ENCODE peak calls at places on chromosomes 6 and 20, in ten cellular contexts. W is bronchial epithelial cell; C is astrocyte of the spinal cord; N is astrocyte; L is heart left ventricle; F is pancreas; Y is DND-41; A is HepG2; D is CD4-positive, alpha-beta T cell; O is neural crest cell. S is an unnamed sample.

GRCh38 chr6:121453191-121453590 is 17.7 kb downstream of the GJA1 start:
- DNase-seq in W (no peak), C (no peak), N (no peak), L (no peak), F (no peak), Y (no peak), A (no peak), D (no peak), O (no peak), S (no peak)

GRCh38 chr6:165821754-165822153 is 158.7 kb upstream of the PDE10A start:
- DNase-seq in W (peak; percentile 47), C (no peak), N (no peak), L (no peak), F (no peak), Y (no peak), A (no peak), D (no peak), O (no peak), S (no peak)

GRCh38 chr6:167441653-167442644 is 117.1 kb downstream of the TTLL2 start:
- DNase-seq in W (no peak), C (peak; percentile 5), N (no peak), L (no peak), F (no peak), Y (no peak), A (no peak), D (no peak), O (peak; percentile 26), S (no peak)

GRCh38 chr20:24948939-24949679 is at the start of gene CST7:
- DNase-seq in W (no peak), C (no peak), N (peak; percentile 31), L (peak; percentile 43), F (peak; percentile 26), Y (peak; percentile 95), A (no peak), D (peak; percentile 75), O (no peak), S (peak; percentile 57)

GRCh38 chr20:35972445-35972844 is 4.1 kb downstream of the CNBD2 start:
- DNase-seq in W (no peak), C (peak; percentile 23), N (no peak), L (no peak), F (no peak), Y (no peak), A (no peak), D (no peak), O (no peak), S (no peak)

GRCh38 chr6:21935561-21936028 is 342.0 kb downstream of the SOX4 start:
- DNase-seq in W (peak; percentile 58), C (peak; percentile 52), N (peak; percentile 57), L (no peak), F (peak; percentile 19), Y (peak; percentile 54), A (peak; percentile 36), D (no peak), O (no peak), S (peak; percentile 17)

GRCh38 chr20:20547221-20547875 is 165.1 kb downstream of the RALGAPA2 start:
- DNase-seq in W (peak; percentile 50), C (peak; percentile 13), N (peak; percentile 73), L (no peak), F (no peak), Y (no peak), A (peak; percentile 70), D (no peak), O (no peak), S (peak; percentile 12)

GRCh38 chr20:25378884-25379733 is 11.5 kb downstream of the ABHD12 start:
- DNase-seq in W (no peak), C (no peak), N (no peak), L (no peak), F (no peak), Y (no peak), A (no peak), D (no peak), O (no peak), S (no peak)

DNA sequence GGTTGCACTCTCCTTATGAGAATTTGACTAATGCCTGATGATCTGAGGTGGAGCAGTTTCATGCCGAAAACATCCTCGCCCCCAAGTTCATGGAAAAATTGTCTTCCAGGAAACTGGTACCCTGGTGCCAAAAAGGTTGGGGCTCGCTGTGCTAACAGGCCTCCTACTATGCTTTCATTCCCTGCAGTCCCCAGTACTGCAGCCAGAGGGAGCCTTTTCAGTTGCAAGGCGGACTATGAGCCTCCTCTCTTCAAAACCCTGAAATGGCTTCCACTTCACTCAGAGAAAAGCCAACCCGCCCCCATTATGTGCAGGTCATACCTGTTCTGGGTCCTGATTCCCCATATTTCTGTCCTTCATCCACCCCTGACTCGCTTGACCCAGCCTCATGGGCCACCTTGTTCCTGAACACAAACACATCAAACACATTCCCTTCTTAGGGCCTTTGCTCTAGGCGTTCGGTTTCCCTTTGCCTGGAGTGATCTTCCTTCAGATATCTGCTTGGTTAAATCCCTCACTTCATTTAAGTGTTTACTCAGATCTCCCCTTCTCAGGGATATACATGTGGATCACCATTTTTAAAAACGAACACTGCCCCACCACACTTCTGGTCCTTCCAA is 173.7 kb downstream of the PHACTR1 start:
- DNase-seq in W (no peak), C (no peak), N (no peak), L (no peak), F (no peak), Y (peak; percentile 30), A (peak; percentile 24), D (no peak), O (no peak), S (peak; percentile 11)
- TF ChIP-seq CTCF in W (peak; percentile 47), C (peak; percentile 66), N (peak; percentile 23), L (peak; percentile 30), F (no peak), Y (peak; percentile 68), A (peak; percentile 52), D (no peak), O (peak; percentile 47), S (peak; percentile 9)

GRCh38 chr6:161154796-161155335 is 119.0 kb downstream of the AGPAT4 start:
- DNase-seq in W (no peak), C (no peak), N (no peak), L (no peak), F (no peak), Y (no peak), A (no peak), D (no peak), O (no peak), S (no peak)

GRCh38 chr6:161151660-161152526 is 122.0 kb downstream of the AGPAT4 start:
- DNase-seq in W (no peak), C (no peak), N (no peak), L (no peak), F (no peak), Y (no peak), A (no peak), D (no peak), O (no peak), S (no peak)

GRCh38 chr6:161152527-161152862 is 121.4 kb downstream of the AGPAT4 start:
- DNase-seq in W (no peak), C (no peak), N (no peak), L (no peak), F (no peak), Y (no peak), A (no peak), D (no peak), O (no peak), S (no peak)

GRCh38 chr6:161153725-161154124 is 120.1 kb downstream of the AGPAT4 start:
- DNase-seq in W (no peak), C (no peak), N (no peak), L (no peak), F (no peak), Y (no peak), A (no peak), D (no peak), O (no peak), S (no peak)

DNA sequence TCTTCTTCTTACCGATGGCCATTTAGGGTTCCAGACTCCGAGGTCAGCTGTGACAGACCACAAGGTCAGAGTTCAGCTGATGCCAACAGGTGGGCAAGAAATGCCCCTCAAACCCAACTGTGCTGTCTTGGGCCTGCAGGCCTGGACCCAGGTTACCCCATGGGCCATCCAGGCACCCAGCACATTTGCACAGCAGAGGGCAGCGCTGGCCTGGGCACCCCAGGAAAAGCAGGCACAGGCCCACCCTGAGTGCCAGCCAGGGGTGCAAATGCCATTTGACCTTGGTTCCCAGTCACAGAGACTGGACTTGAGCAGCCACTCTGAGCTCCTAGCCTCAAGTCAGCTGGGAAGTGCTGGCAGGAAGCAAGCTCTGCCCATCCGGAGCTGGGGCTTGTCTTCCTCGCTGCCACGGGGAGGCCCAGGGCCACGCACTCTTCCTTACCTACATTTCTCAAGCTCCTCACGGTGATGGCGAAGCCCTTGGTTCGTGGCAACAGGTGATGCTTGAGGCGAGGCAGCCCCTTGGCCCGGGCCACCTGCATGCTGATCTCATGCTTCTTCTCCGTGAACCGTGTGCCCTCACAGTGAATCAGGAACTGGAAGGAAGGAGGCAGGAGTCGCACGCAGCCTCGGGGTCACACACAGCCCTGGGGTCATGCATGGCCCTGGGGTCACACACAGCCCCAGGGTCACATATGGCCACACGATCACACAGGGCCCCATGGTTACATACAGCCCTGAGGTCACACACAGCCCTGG is 120.8 kb downstream of the AGPAT4 start:
- DNase-seq in W (no peak), C (no peak), N (no peak), L (no peak), F (no peak), Y (no peak), A (no peak), D (no peak), O (no peak), S (peak; percentile 52)
- TF ChIP-seq CTCF in W (peak; percentile 62), C (peak; percentile 72), N (peak; percentile 13), L (peak; percentile 21), F (no peak), Y (peak; percentile 46), A (peak; percentile 54), D (no peak), O (peak; percentile 33), S (no peak)

DNA sequence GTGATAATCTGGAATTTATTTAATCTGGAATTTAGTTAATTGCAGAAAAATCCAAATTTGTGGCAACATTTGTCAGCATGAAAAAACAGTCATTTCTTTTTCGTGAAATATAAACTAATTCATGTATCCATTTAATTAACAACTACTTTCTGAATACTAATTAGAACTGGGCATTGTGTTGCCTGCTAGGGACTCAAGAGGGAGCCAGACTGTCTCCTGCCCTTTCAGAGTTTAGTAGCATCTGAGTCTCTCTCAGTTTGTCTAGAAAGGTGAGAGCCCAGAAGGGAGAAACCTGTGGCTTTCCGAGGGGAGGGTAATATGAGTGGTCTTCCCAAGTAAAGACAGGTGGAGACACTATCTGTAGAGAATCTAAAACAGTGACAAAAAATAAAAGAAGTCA is 210.9 kb upstream of the HDDC2 start:
- DNase-seq in W (peak; percentile 41), C (no peak), N (no peak), L (no peak), F (no peak), Y (no peak), A (peak; percentile 12), D (no peak), O (no peak), S (peak; percentile 32)
- TF ChIP-seq CTCF in W (peak; percentile 56), C (peak; percentile 36), N (no peak), L (no peak), F (no peak), Y (peak; percentile 25), A (peak; percentile 37), D (no peak), O (peak; percentile 40), S (peak; percentile 28)

GRCh38 chr6:37303891-37304503 is 46.1 kb upstream of the TMEM217 start:
- DNase-seq in W (peak; percentile 59), C (peak; percentile 27), N (peak; percentile 29), L (no peak), F (no peak), Y (peak; percentile 42), A (peak; percentile 36), D (no peak), O (peak; percentile 20), S (peak; percentile 38)

GRCh38 chr6:37303091-37303620 is 45.2 kb upstream of the TMEM217 start:
- DNase-seq in W (no peak), C (no peak), N (no peak), L (no peak), F (no peak), Y (no peak), A (no peak), D (no peak), O (no peak), S (no peak)

GRCh38 chr6:37304766-37305165 is 46.8 kb upstream of the TMEM217 start:
- DNase-seq in W (no peak), C (no peak), N (no peak), L (no peak), F (no peak), Y (no peak), A (no peak), D (no peak), O (no peak), S (no peak)

GRCh38 chr6:37299990-37300389 is 42.0 kb upstream of the TMEM217 start:
- DNase-seq in W (no peak), C (no peak), N (no peak), L (no peak), F (no peak), Y (no peak), A (no peak), D (no peak), O (no peak), S (no peak)

DNA sequence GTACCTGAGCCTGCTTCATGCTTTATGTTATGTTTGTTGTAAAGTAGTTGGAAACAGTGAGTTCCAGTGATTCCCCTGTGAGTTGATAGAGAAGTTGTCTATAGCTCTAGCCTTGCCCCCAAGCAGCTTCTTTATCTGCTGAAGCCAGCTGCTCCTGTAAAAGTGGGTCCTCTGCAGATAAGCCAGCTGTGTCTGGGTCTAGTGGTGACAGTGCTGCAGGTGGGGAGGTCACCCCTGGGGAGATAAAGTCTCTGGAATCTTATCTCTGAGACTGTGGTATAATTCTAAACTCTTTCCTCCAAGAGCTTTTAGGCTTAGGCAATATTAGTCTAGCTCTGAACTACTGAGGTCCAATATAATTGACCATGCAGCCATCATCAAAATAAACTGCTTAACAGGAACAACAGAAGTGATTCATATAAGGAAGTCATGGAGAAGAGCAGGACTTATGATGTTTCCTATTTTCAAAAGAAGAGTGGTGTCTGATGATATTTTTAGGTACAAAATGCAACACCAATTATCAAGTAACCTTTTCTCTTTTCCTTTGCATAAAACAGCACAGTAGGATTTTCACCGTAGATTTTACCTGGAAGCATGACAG is 44.2 kb upstream of the TMEM217 start:
- DNase-seq in W (no peak), C (no peak), N (no peak), L (no peak), F (no peak), Y (peak; percentile 38), A (no peak), D (no peak), O (no peak), S (no peak)
- TF ChIP-seq CTCF in W (no peak), C (no peak), N (no peak), L (no peak), F (no peak), Y (no peak), A (no peak), D (no peak), O (no peak), S (no peak)

S was measured in GM20000.